ENCODE peak calls at places on chromosomes 12 and 14, in six cellular contexts. V is thoracic aorta; E is posterior cingulate gyrus; W is prostate gland; K is T-helper 1 cell; Y is stimulated activated CD4-positive, alpha-beta T cell treated with anti-CD3 and anti-CD28 coated beads, Interleukin-15, amount 100 ng/mL, for 1 hour. S is an unnamed sample.

GRCh38 chr14:103105580-103106168 is 11.1 kb downstream of the EXOC3L4 start:
- DNase-seq in K (no peak), Y (no peak), V (no peak), E (no peak), W (no peak), S (no peak)

GRCh38 chr14:105274600-105274999 is 26.2 kb downstream of the BRF1 start:
- DNase-seq in W (no peak), E (no peak), V (no peak), Y (no peak), K (no peak), S (no peak)

GRCh38 chr12:13144266-13144828 is 40.9 kb upstream of the GSG1 start:
- DNase-seq in W (no peak), Y (no peak), V (no peak), E (no peak), K (no peak), S (no peak)

GRCh38 chr12:99157946-99158345 is 489.6 kb upstream of the GARIN6 start:
- DNase-seq in Y (no peak), W (no peak), K (no peak), V (no peak), E (no peak), S (no peak)

GRCh38 chr14:74585406-74586335 is 26.4 kb downstream of the LTBP2 start:
- DNase-seq in V (no peak), Y (no peak), E (no peak), W (no peak), K (no peak), S (no peak)

GRCh38 chr12:30973171-30973570 is 46.6 kb downstream of the TSPAN11 start:
- DNase-seq in K (no peak), W (no peak), E (peak), Y (no peak), V (no peak), S (no peak)

GRCh38 chr12:110175201-110175600 is 51.0 kb downstream of the IFT81 start:
- DNase-seq in V (no peak), E (no peak), K (no peak), Y (no peak), W (no peak), S (no peak)

GRCh38 chr14:95915326-95915725 is 38.7 kb downstream of the TUNAR start:
- DNase-seq in W (no peak), K (no peak), E (no peak), V (no peak), Y (no peak), S (no peak)

GRCh38 chr12:16939871-16940306 is 333.9 kb upstream of the LMO3 start:
- DNase-seq in V (no peak), W (no peak), K (no peak), Y (no peak), E (no peak), S (no peak)

GRCh38 chr12:31308116-31308515 is 17.8 kb downstream of the SINHCAF start:
- DNase-seq in K (no peak), E (no peak), W (no peak), V (no peak), Y (no peak), S (no peak)

GRCh38 chr14:74569826-74570591 is 42.0 kb downstream of the LTBP2 start:
- DNase-seq in W (peak), Y (no peak), V (no peak), K (no peak), E (no peak), S (no peak)

GRCh38 chr12:101924647-101925046 is 47.3 kb downstream of the DRAM1 start:
- DNase-seq in V (no peak), Y (no peak), E (no peak), K (no peak), W (no peak), S (no peak)

GRCh38 chr12:1912580-1913376 is 5.7 kb downstream of the CACNA2D4 start:
- DNase-seq in K (no peak), E (no peak), W (no peak), Y (no peak), V (no peak), S (no peak)

GRCh38 chr12:76346798-76347420 is 1.3 kb downstream of the BBS10 start:
- DNase-seq in E (peak), Y (no peak), W (peak), V (no peak), K (no peak), S (peak)

GRCh38 chr12:53066594-53066978 is 12.6 kb downstream of the SPRYD3 start:
- DNase-seq in E (no peak), K (no peak), Y (no peak), V (no peak), W (no peak), S (no peak)

GRCh38 chr14:83473846-83474245 is 1940.2 kb upstream of the SEL1L start:
- DNase-seq in V (no peak), K (no peak), W (no peak), E (no peak), Y (no peak), S (no peak)

GRCh38 chr14:23538785-23539184 is 12.8 kb downstream of the ZFHX2 start:
- DNase-seq in E (peak), K (no peak), W (no peak), Y (no peak), V (no peak), S (peak)

GRCh38 chr14:93991212-93991611 is 5.9 kb upstream of the CCDC197 start:
- DNase-seq in E (no peak), V (no peak), K (no peak), W (no peak), Y (no peak), S (no peak)

GRCh38 chr12:13981296-13981962 is at the start of gene GRIN2B:
- DNase-seq in Y (no peak), E (peak), W (no peak), V (no peak), K (no peak), S (no peak)

GRCh38 chr12:121441555-121441954 is 41.6 kb downstream of the RNF34 start:
- DNase-seq in E (no peak), V (no peak), K (no peak), Y (no peak), W (no peak), S (no peak)

GRCh38 chr14:104872469-104873341 is 7.6 kb downstream of the CEP170B start:
- DNase-seq in V (no peak), K (peak), W (no peak), E (no peak), Y (no peak), S (no peak)

GRCh38 chr12:105804591-105805265 is 334.0 kb downstream of the NUAK1 start:
- DNase-seq in Y (no peak), K (no peak), W (no peak), V (no peak), E (no peak), S (peak)

GRCh38 chr14:102481791-102482238 is 27.8 kb downstream of the ANKRD9 start:
- DNase-seq in E (peak), V (no peak), Y (no peak), W (peak), K (no peak), S (no peak)

S was measured in cerebellum.